ENCODE peak calls at places on chromosomes 1 and 21, in nine cellular contexts. G, L, C, X, P, M, H, S and Z are unnamed samples.

GRCh38 chr1:175757381-175758015 is 14.1 kb upstream of the TNR start:
- DNase-seq in G (no peak), L (no peak), C (no peak), X (no peak), P (peak; percentile 80), M (no peak), H (peak; percentile 60), S (peak; percentile 73), Z (peak; percentile 51)

GRCh38 chr1:198934901-198935301 is 296.1 kb downstream of the PTPRC start:
- DNase-seq in G (peak; percentile 65), L (no peak), C (no peak), X (no peak), P (no peak), M (peak; percentile 80), H (no peak), S (peak; percentile 86), Z (peak; percentile 54)

GRCh38 chr1:208691012-208691411 is 446.8 kb upstream of the PLXNA2 start:
- DNase-seq in G (no peak), L (no peak), C (no peak), X (no peak), P (no peak), M (no peak), H (no peak), S (no peak), Z (no peak)

GRCh38 chr1:1068077-1068373 is 6.1 kb downstream of the RNF223 start:
- DNase-seq in G (no peak), L (no peak), C (no peak), X (no peak), P (no peak), M (no peak), H (no peak), S (no peak), Z (no peak)

GRCh38 chr1:6301526-6301925 is 40.6 kb upstream of the GPR153 start:
- DNase-seq in G (no peak), L (no peak), C (no peak), X (no peak), P (no peak), M (no peak), H (peak; percentile 86), S (no peak), Z (no peak)

GRCh38 chr1:31625561-31626272 is 8.2 kb downstream of the HCRTR1 start:
- DNase-seq in G (no peak), L (no peak), C (no peak), X (no peak), P (peak; percentile 77), M (no peak), H (peak; percentile 59), S (no peak), Z (no peak)

GRCh38 chr1:39754906-39755504 is 16.1 kb downstream of the OXCT2 start:
- DNase-seq in G (no peak), L (no peak), C (no peak), X (no peak), P (no peak), M (no peak), H (no peak), S (no peak), Z (no peak)

GRCh38 chr1:201877877-201878339 is 10.8 kb upstream of the SHISA4 start:
- DNase-seq in G (no peak), L (no peak), C (no peak), X (no peak), P (no peak), M (peak; percentile 43), H (peak; percentile 48), S (peak; percentile 71), Z (peak; percentile 32)

GRCh38 chr1:106793686-106794085 is 262.8 kb upstream of the PRMT6 start:
- DNase-seq in G (no peak), L (no peak), C (no peak), X (no peak), P (no peak), M (no peak), H (no peak), S (no peak), Z (no peak)

GRCh38 chr21:37564924-37565529 is 198.5 kb downstream of the DYRK1A start:
- DNase-seq in G (no peak), L (no peak), C (no peak), X (no peak), P (no peak), M (no peak), H (peak; percentile 59), S (no peak), Z (no peak)

GRCh38 chr1:951364-951763 is 7.7 kb downstream of the NOC2L start:
- DNase-seq in G (no peak), L (no peak), C (no peak), X (no peak), P (no peak), M (no peak), H (no peak), S (no peak), Z (no peak)

GRCh38 chr21:42157606-42158310 is 61.2 kb upstream of the ABCG1 start:
- DNase-seq in G (no peak), L (no peak), C (no peak), X (no peak), P (peak; percentile 36), M (no peak), H (no peak), S (no peak), Z (no peak)

GRCh38 chr1:118786454-118787155 is 201.5 kb downstream of the TBX15 start:
- DNase-seq in G (no peak), L (no peak), C (no peak), X (no peak), P (no peak), M (no peak), H (no peak), S (no peak), Z (no peak)

GRCh38 chr21:31801551-31802234 is 69.8 kb upstream of the SCAF4 start:
- DNase-seq in G (no peak), L (no peak), C (no peak), X (no peak), P (no peak), M (no peak), H (no peak), S (no peak), Z (no peak)

GRCh38 chr1:85818371-85818770 is 110.1 kb upstream of the ZNHIT6 start:
- DNase-seq in G (no peak), L (no peak), C (no peak), X (no peak), P (no peak), M (no peak), H (no peak), S (no peak), Z (no peak)

GRCh38 chr1:55065649-55066048 is 26.3 kb downstream of the PCSK9 start:
- DNase-seq in G (no peak), L (peak; percentile 34), C (no peak), X (no peak), P (no peak), M (no peak), H (no peak), S (no peak), Z (no peak)

GRCh38 chr1:37069406-37069805 is 35.1 kb upstream of the GRIK3 start:
- DNase-seq in G (no peak), L (no peak), C (no peak), X (no peak), P (no peak), M (no peak), H (no peak), S (no peak), Z (no peak)

GRCh38 chr1:154803203-154803920 is 66.7 kb downstream of the KCNN3 start:
- DNase-seq in G (no peak), L (no peak), C (no peak), X (no peak), P (no peak), M (no peak), H (no peak), S (peak; percentile 83), Z (no peak)